ENCODE peak calls at places on chromosomes 12 and 14, in four cellular contexts. One of them, this sample, is unnamed.

GRCh38 chr12:95622879-95623278 is 71.6 kb upstream of the USP44 start:
- DNase-seq in astrocyte of the hippocampus: no peak
- DNase-seq in stimulated activated CD4-positive, alpha-beta T cell treated with anti-CD3 and anti-CD28 coated beads, Interleukin-12 subunit alpha, Interleukin-12 subunit beta, amount 100 ng/mL, for 24 hours: no peak
- DNase-seq in B cell: no peak
- DNase-seq in this sample: no peak

GRCh38 chr12:43501705-43502104 is 50.3 kb downstream of the ADAMTS20 start:
- DNase-seq in B cell: no peak
- DNase-seq in stimulated activated CD4-positive, alpha-beta T cell treated with anti-CD3 and anti-CD28 coated beads, Interleukin-12 subunit alpha, Interleukin-12 subunit beta, amount 100 ng/mL, for 24 hours: no peak
- DNase-seq in astrocyte of the hippocampus: peak
- DNase-seq in this sample: no peak

GRCh38 chr12:105084251-105085250 is at the start of gene ALDH1L2:
- DNase-seq in stimulated activated CD4-positive, alpha-beta T cell treated with anti-CD3 and anti-CD28 coated beads, Interleukin-12 subunit alpha, Interleukin-12 subunit beta, amount 100 ng/mL, for 24 hours: peak
- DNase-seq in astrocyte of the hippocampus: peak
- DNase-seq in B cell: peak
- DNase-seq in this sample: peak

GRCh38 chr14:94126419-94126677 is 3.1 kb downstream of the IFI27L2 start:
- DNase-seq in B cell: no peak
- DNase-seq in stimulated activated CD4-positive, alpha-beta T cell treated with anti-CD3 and anti-CD28 coated beads, Interleukin-12 subunit alpha, Interleukin-12 subunit beta, amount 100 ng/mL, for 24 hours: no peak
- DNase-seq in astrocyte of the hippocampus: no peak
- DNase-seq in this sample: no peak

GRCh38 chr14:29999013-29999539 is 71.4 kb upstream of the PRKD1 start:
- DNase-seq in stimulated activated CD4-positive, alpha-beta T cell treated with anti-CD3 and anti-CD28 coated beads, Interleukin-12 subunit alpha, Interleukin-12 subunit beta, amount 100 ng/mL, for 24 hours: no peak
- DNase-seq in astrocyte of the hippocampus: no peak
- DNase-seq in B cell: no peak
- DNase-seq in this sample: no peak

GRCh38 chr14:102848830-102849521 is 71.7 kb downstream of the TRAF3 start:
- DNase-seq in stimulated activated CD4-positive, alpha-beta T cell treated with anti-CD3 and anti-CD28 coated beads, Interleukin-12 subunit alpha, Interleukin-12 subunit beta, amount 100 ng/mL, for 24 hours: no peak
- DNase-seq in astrocyte of the hippocampus: no peak
- DNase-seq in B cell: no peak
- DNase-seq in this sample: no peak

GRCh38 chr14:91323671-91324605 is 79.4 kb upstream of the GPR68 start:
- DNase-seq in stimulated activated CD4-positive, alpha-beta T cell treated with anti-CD3 and anti-CD28 coated beads, Interleukin-12 subunit alpha, Interleukin-12 subunit beta, amount 100 ng/mL, for 24 hours: peak
- DNase-seq in astrocyte of the hippocampus: peak
- DNase-seq in B cell: peak
- DNase-seq in this sample: peak

GRCh38 chr14:31024577-31025334 is 693 bp upstream of the AP4S1 start:
- DNase-seq in B cell: no peak
- DNase-seq in astrocyte of the hippocampus: no peak
- DNase-seq in stimulated activated CD4-positive, alpha-beta T cell treated with anti-CD3 and anti-CD28 coated beads, Interleukin-12 subunit alpha, Interleukin-12 subunit beta, amount 100 ng/mL, for 24 hours: no peak
- DNase-seq in this sample: no peak

GRCh38 chr14:35991356-35991755 is 165.2 kb downstream of the BRMS1L start:
- DNase-seq in astrocyte of the hippocampus: no peak
- DNase-seq in stimulated activated CD4-positive, alpha-beta T cell treated with anti-CD3 and anti-CD28 coated beads, Interleukin-12 subunit alpha, Interleukin-12 subunit beta, amount 100 ng/mL, for 24 hours: no peak
- DNase-seq in B cell: no peak
- DNase-seq in this sample: no peak

GRCh38 chr12:122079532-122080081 is 1.1 kb downstream of the MLXIP start:
- DNase-seq in astrocyte of the hippocampus: no peak
- DNase-seq in stimulated activated CD4-positive, alpha-beta T cell treated with anti-CD3 and anti-CD28 coated beads, Interleukin-12 subunit alpha, Interleukin-12 subunit beta, amount 100 ng/mL, for 24 hours: no peak
- DNase-seq in B cell: peak
- DNase-seq in this sample: no peak

GRCh38 chr12:64042901-64043300 is 179.2 kb downstream of the KICS2 start:
- DNase-seq in astrocyte of the hippocampus: no peak
- DNase-seq in B cell: no peak
- DNase-seq in stimulated activated CD4-positive, alpha-beta T cell treated with anti-CD3 and anti-CD28 coated beads, Interleukin-12 subunit alpha, Interleukin-12 subunit beta, amount 100 ng/mL, for 24 hours: no peak
- DNase-seq in this sample: peak

GRCh38 chr14:55807059-55807499 is 227.1 kb downstream of the KTN1 start:
- DNase-seq in stimulated activated CD4-positive, alpha-beta T cell treated with anti-CD3 and anti-CD28 coated beads, Interleukin-12 subunit alpha, Interleukin-12 subunit beta, amount 100 ng/mL, for 24 hours: peak
- DNase-seq in astrocyte of the hippocampus: peak
- DNase-seq in B cell: no peak
- DNase-seq in this sample: no peak

This sample was measured in BJ.